ENCODE peak calls at places on chromosomes 13 and 19, in nine cellular contexts. W, J, P, V, E, Y, D, I and C are unnamed samples.

GRCh38 chr13:101425623-101426022 is 9.3 kb upstream of the NALCN start:
- DNase-seq in W (no peak), J (no peak), P (no peak), V (no peak), E (no peak), Y (no peak), D (no peak), I (no peak), C (no peak)

GRCh38 chr19:45069056-45069455 is 7.2 kb downstream of the ZNF296 start:
- DNase-seq in W (no peak), J (no peak), P (no peak), V (no peak), E (no peak), Y (no peak), D (no peak), I (peak), C (no peak)

GRCh38 chr19:45973564-45974338 is at the start of gene NOVA2:
- DNase-seq in W (peak), J (peak), P (no peak), V (peak), E (peak), Y (peak), D (peak), I (peak), C (peak)

GRCh38 chr13:28601581-28601980 is 57.3 kb upstream of the POMP start:
- DNase-seq in W (no peak), J (no peak), P (no peak), V (no peak), E (no peak), Y (no peak), D (no peak), I (no peak), C (no peak)

GRCh38 chr13:29125145-29125933 is 305.2 kb downstream of the MTUS2 start:
- DNase-seq in W (no peak), J (no peak), P (no peak), V (no peak), E (no peak), Y (no peak), D (no peak), I (no peak), C (no peak)

GRCh38 chr19:39363909-39364457 is 21.8 kb downstream of the SAMD4B start:
- DNase-seq in W (peak), J (no peak), P (no peak), V (no peak), E (peak), Y (no peak), D (no peak), I (no peak), C (no peak)

GRCh38 chr13:111390522-111391270 is 70.3 kb downstream of the TEX29 start:
- DNase-seq in W (no peak), J (no peak), P (no peak), V (peak), E (no peak), Y (no peak), D (peak), I (peak), C (no peak)

GRCh38 chr19:53870485-53870844 is 2.8 kb downstream of the MYADM start:
- DNase-seq in W (no peak), J (no peak), P (no peak), V (peak), E (peak), Y (no peak), D (no peak), I (peak), C (peak)

GRCh38 chr19:10587022-10587838 is at the start of gene AP1M2:
- DNase-seq in W (no peak), J (peak), P (no peak), V (peak), E (peak), Y (no peak), D (no peak), I (peak), C (no peak)

GRCh38 chr19:47479701-47480503 is 4.1 kb downstream of the KPTN start:
- DNase-seq in W (no peak), J (peak), P (no peak), V (no peak), E (no peak), Y (no peak), D (no peak), I (no peak), C (no peak)

GRCh38 chr19:3653081-3653795 is 26.6 kb upstream of the CACTIN start:
- DNase-seq in W (no peak), J (no peak), P (no peak), V (no peak), E (no peak), Y (no peak), D (no peak), I (no peak), C (no peak)

GRCh38 chr19:3655402-3656072 is 28.9 kb upstream of the CACTIN start:
- DNase-seq in W (no peak), J (peak), P (no peak), V (no peak), E (no peak), Y (peak), D (no peak), I (peak), C (no peak)

GRCh38 chr19:3656073-3656746 is 29.6 kb upstream of the CACTIN start:
- DNase-seq in W (no peak), J (no peak), P (no peak), V (no peak), E (no peak), Y (no peak), D (no peak), I (no peak), C (no peak)

GRCh38 chr19:3652422-3652821 is 25.8 kb upstream of the CACTIN start:
- DNase-seq in W (no peak), J (no peak), P (no peak), V (no peak), E (no peak), Y (no peak), D (no peak), I (no peak), C (no peak)

DNA sequence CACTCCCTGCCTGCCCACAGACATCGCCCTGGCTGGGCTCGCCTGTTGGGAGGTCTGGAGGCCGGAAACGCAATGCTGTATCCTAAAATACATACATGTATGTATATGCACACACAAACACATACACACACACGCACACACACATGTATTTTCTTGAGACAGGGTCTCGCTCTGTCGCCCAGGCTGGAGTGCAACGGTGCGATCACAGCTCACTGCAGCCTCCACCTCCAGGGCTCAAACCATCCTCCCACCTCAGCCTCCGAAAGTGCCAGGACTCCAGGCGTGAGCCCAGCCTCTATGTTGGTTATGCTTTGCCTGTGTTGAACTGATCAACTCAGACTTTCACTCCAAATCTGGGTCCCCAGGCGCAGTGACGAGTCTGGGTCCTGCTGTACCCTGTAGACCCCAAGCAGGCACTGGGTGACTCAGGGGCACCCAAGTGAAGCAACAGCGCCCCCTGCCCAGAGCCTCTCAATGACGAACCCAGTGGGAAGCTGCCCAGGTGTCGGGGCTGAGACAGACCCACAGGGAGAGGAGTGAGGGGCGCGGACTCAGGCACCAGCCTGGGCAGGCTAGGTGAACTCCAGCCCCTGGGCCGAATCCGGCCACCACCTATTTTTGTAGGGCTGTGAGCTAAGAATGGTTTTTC is 27.4 kb upstream of the CACTIN start:
- DNase-seq in W (no peak), J (peak), P (no peak), V (no peak), E (no peak), Y (no peak), D (no peak), I (no peak), C (no peak)
- TF ChIP-seq POLR2A in W (no peak), J (no peak), P (no peak), V (no peak), E (no peak), Y (no peak), D (no peak), I (no peak), C (no peak)

GRCh38 chr19:52170863-52171320 is 529 bp downstream of the ZNF836 start:
- DNase-seq in W (no peak), J (no peak), P (no peak), V (no peak), E (peak), Y (peak), D (peak), I (no peak), C (peak)
- H3K4me3 ChIP-seq in W (peak), J (peak), P (peak), V (peak), E (peak), Y (peak), D (peak), I (peak), C (peak)

DNA sequence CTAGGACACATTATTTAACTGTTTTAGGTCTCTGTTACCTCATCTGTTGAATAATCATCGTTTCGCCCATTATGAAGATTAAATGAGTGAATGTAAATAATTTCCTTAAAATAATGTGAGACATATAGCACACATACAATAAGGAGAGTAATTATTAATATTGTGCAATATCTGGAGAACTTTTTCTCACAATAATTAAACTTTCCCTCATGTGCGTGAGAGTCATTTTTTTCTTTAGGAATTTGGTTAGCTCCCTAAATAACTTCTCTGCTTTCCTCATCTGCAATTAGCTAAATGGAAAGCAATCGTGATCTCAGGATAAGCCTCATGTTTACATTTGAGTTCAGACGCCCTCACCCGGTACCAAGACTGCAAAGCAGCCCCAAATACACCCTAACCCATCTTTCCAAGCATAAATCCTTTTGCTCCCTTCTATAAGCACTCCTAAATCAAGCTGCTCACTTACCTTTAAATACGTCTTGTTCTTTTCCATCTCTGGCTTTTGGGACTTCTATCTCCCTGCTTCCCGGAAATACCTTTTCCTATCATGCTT is 78.8 kb downstream of the MZT1 start:
- DNase-seq in W (no peak), J (no peak), P (no peak), V (no peak), E (no peak), Y (no peak), D (no peak), I (no peak), C (no peak)
- TF ChIP-seq CTCF in W (no peak), J (no peak), P (no peak), V (no peak), E (no peak), Y (no peak), D (no peak), I (no peak), C (no peak)

GRCh38 chr19:55115446-55116065 is 1.9 kb downstream of the PPP1R12C start:
- DNase-seq in W (no peak), J (peak), P (no peak), V (no peak), E (no peak), Y (peak), D (no peak), I (no peak), C (no peak)

GRCh38 chr19:55118401-55118991 is 1.1 kb upstream of the PPP1R12C start:
- DNase-seq in W (peak), J (peak), P (no peak), V (peak), E (peak), Y (no peak), D (no peak), I (no peak), C (peak)

GRCh38 chr19:55117636-55118391 is at the start of gene PPP1R12C:
- DNase-seq in W (peak), J (peak), P (peak), V (peak), E (peak), Y (peak), D (peak), I (peak), C (peak)

GRCh38 chr19:55116232-55117062 is 990 bp downstream of the PPP1R12C start:
- DNase-seq in W (peak), J (peak), P (no peak), V (peak), E (peak), Y (peak), D (peak), I (peak), C (peak)

DNA sequence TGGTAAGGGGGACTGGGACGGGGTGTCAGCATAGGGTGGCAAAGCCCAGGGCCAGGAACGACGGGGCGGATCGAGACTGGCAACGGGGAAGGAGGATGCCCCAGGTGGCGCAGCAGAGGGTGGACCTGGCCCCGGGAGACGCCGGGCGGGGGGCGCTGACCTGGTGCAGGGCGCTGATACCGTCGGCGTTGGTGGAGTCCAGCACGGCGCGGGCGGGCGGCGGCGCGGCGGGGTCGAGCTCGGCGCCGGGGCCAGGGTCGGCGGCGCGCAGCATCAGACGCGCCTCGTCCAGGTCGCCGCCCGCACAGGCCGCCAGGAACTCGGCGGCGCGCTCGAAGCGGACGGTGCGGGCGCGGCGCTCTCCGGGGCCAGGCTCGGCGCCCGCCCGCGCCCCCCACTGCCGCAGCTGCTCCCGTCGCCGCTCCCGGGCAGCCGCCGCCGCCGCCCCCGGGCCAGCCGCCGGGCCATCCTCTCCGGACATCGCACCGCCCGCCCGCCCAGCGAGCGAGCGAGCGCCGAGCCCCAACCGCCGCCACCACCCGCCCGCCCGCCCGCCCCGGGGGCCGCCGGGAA is 288 bp downstream of the PPP1R12C start:
- DNase-seq in W (no peak), J (no peak), P (no peak), V (no peak), E (peak), Y (peak), D (peak), I (no peak), C (no peak)
- TF ChIP-seq POLR2A in W (peak), J (no peak), P (peak), V (peak), E (no peak), Y (peak), D (no peak), I (no peak), C (peak)

GRCh38 chr13:105142556-105142955 is 1392.9 kb downstream of the EFNB2 start:
- DNase-seq in W (no peak), J (no peak), P (no peak), V (no peak), E (no peak), Y (no peak), D (no peak), I (no peak), C (no peak)
- H3K4me3 ChIP-seq in W (no peak), J (no peak), P (no peak), V (no peak), E (no peak), Y (no peak), D (no peak), I (no peak), C (no peak)

DNA sequence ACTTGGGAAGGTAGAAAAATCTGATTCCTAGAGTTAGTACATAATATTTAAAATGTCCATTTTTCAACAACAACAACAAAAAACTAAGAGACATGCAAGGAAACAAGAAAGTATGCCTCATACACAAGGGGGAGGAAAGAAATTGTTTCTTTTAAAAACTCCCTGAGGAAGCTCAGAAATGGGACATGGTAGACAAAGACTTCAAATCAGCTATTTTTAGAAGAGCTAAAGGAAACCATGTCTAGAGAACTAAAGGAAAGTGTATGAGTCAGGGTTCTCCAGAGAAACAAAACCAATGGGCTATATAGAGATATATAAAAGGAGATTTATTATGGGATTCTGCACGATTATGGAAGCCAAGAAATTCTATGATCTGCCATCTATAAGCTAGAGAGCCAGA is 191.3 kb upstream of the IPO5 start:
- DNase-seq in W (no peak), J (no peak), P (no peak), V (no peak), E (no peak), Y (no peak), D (no peak), I (no peak), C (no peak)
- TF ChIP-seq CTCF in W (no peak), J (no peak), P (no peak), V (no peak), E (no peak), Y (no peak), D (no peak), I (no peak), C (no peak)

DNA sequence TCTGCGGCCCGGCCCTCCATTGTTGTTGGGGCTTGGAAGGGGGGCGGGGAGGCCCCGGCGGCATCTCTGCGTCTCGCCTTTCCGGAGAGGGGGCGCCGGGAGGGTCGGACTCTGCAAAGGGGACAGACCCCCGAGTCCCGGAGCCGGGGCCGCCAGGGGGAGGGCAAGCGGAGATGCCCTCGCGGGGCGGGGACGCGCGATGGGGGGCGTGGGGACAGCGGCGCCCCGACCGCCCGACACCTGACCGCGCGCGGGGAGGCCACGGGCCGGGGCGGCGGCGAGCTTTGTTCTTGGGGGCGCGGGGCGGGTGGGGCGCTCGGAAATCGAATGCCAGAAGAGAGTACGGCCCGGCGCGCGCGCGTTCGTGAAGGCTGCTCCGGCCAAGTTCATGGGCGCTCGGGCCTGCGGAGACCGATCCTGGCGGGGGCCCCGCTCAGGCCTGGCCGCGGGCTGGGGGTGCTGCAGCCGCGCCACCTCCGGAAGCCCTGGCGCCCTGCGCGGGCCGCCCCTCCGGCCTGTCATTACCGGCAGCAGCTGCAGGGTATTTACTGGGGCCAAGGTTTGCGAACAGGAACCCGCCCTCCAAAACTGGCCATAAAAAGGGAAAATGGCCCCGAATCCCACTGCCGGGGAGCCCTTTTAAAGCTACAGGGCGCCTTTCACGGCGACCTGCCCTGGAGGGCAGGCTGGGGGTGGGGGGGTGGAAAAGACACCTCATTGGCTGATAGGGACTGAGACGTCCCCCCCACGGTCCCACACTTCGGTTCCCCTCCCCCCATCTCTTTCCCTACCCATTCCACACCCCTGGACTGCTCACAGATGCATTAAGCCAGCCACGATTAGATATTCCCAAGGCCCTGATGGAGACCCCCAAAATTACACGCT is 11.1 kb upstream of the NANOS3 start:
- DNase-seq in W (no peak), J (no peak), P (no peak), V (no peak), E (peak), Y (no peak), D (no peak), I (no peak), C (no peak)
- TF ChIP-seq POLR2A in W (no peak), J (no peak), P (no peak), V (no peak), E (peak), Y (peak), D (no peak), I (no peak), C (no peak)

DNA sequence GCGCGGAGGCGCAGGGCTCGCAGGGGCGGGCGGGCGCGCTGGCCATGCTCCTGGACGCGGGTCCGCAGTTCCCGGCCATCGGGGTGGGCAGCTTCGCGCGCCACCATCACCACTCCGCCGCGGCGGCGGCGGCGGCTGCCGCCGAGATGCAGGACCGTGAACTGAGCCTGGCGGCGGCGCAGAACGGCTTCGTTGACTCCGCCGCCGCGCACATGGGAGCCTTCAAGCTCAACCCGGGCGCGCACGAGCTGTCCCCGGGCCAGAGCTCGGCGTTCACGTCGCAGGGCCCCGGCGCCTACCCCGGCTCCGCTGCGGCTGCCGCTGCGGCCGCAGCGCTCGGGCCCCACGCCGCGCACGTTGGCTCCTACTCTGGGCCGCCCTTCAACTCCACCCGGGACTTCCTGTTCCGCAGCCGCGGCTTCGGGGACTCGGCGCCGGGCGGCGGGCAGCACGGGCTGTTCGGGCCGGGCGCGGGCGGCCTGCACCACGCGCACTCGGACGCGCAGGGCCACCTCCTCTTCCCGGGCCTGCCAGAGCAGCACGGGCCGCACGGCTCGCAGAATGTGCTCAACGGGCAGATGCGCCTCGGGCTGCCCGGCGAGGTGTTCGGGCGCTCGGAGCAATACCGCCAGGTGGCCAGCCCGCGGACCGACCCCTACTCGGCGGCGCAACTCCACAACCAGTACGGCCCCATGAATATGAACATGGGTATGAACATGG is 597 bp downstream of the ZIC2 start:
- DNase-seq in W (no peak), J (peak), P (no peak), V (no peak), E (no peak), Y (no peak), D (no peak), I (no peak), C (peak)
- H3K4me3 ChIP-seq in W (peak), J (peak), P (peak), V (peak), E (no peak), Y (peak), D (peak), I (peak), C (peak)

GRCh38 chr13:83563499-83563898 is 318.8 kb downstream of the SLITRK1 start:
- DNase-seq in W (no peak), J (no peak), P (no peak), V (no peak), E (no peak), Y (no peak), D (no peak), I (no peak), C (no peak)

GRCh38 chr13:83557845-83558244 is 324.4 kb downstream of the SLITRK1 start:
- DNase-seq in W (no peak), J (no peak), P (no peak), V (no peak), E (no peak), Y (no peak), D (no peak), I (no peak), C (no peak)
- TF ChIP-seq CTCF in W (no peak), J (no peak), P (no peak), V (no peak), E (no peak), Y (no peak), D (no peak), I (no peak), C (no peak)